ENCODE peak calls at places on chromosomes 16 and 17, in six cellular contexts. B, G, A, P, C and V are unnamed samples.

GRCh38 chr17:10149573-10150399 is 48.6 kb downstream of the GAS7 start:
- DNase-seq in B (no peak), A (peak; percentile 68), C (no peak), P (peak; percentile 18), G (peak; percentile 86), V (no peak)

GRCh38 chr16:30785126-30786106 is 1.6 kb downstream of the ZNF629 start:
- DNase-seq in A (no peak), B (no peak), C (no peak), G (no peak), P (no peak), V (no peak)

GRCh38 chr17:44608732-44609435 is 47.4 kb upstream of the MEIOC start:
- DNase-seq in A (no peak), C (peak; percentile 68), G (no peak), P (no peak), B (peak; percentile 69), V (no peak)

GRCh38 chr17:62627904-62628603 is 584 bp downstream of the MRC2 start:
- DNase-seq in G (peak; percentile 74), A (no peak), P (peak; percentile 40), B (peak; percentile 91), C (no peak), V (peak; percentile 55)

GRCh38 chr17:60391419-60392041 is 403 bp downstream of the USP32 start:
- DNase-seq in C (no peak), A (no peak), P (no peak), G (no peak), B (no peak), V (peak; percentile 85)

GRCh38 chr17:16352303-16352837 is 899 bp downstream of the CENPV start:
- DNase-seq in P (peak; percentile 62), G (peak; percentile 30), C (peak; percentile 78), A (no peak), B (peak; percentile 79), V (peak; percentile 63)

GRCh38 chr17:39923836-39924690 is 3.3 kb downstream of the ORMDL3 start:
- DNase-seq in A (no peak), P (no peak), G (peak; percentile 49), C (peak; percentile 97), B (no peak), V (no peak)

GRCh38 chr17:27247071-27247957 is 46.6 kb upstream of the WSB1 start:
- DNase-seq in P (no peak), C (peak; percentile 89), B (no peak), G (peak; percentile 85), A (no peak), V (peak; percentile 95)

GRCh38 chr17:1829189-1829578 is 518 bp downstream of the SMYD4 start:
- DNase-seq in B (no peak), C (peak; percentile 13), P (no peak), A (no peak), G (no peak), V (peak; percentile 52)

GRCh38 chr17:2222301-2222700 is 81.3 kb downstream of the SMG6 start:
- DNase-seq in P (no peak), C (no peak), G (no peak), A (no peak), B (no peak), V (no peak)

GRCh38 chr16:55370762-55371482 is 46.9 kb downstream of the IRX6 start:
- DNase-seq in A (no peak), P (peak; percentile 19), C (peak; percentile 7), G (peak; percentile 8), B (peak; percentile 71), V (peak; percentile 9)

GRCh38 chr17:49290690-49291326 is 60.2 kb upstream of the PHOSPHO1 start:
- DNase-seq in G (peak; percentile 42), A (no peak), B (peak; percentile 50), P (peak; percentile 57), C (peak; percentile 28), V (peak; percentile 62)

GRCh38 chr17:19703776-19704371 is 12.5 kb downstream of the SLC47A2 start:
- DNase-seq in A (no peak), B (peak; percentile 72), G (no peak), C (peak; percentile 80), P (no peak), V (no peak)

GRCh38 chr17:7132511-7133094 is 18.0 kb upstream of the ASGR2 start:
- DNase-seq in G (no peak), A (peak; percentile 84), B (no peak), C (peak; percentile 61), P (no peak), V (no peak)

GRCh38 chr17:31320791-31321190 is 631 bp downstream of the EVI2A start:
- DNase-seq in A (no peak), C (no peak), G (peak; percentile 37), P (no peak), B (peak; percentile 10), V (no peak)

GRCh38 chr17:21573961-21574610 is 118.2 kb upstream of the KCNJ18 start:
- DNase-seq in B (peak; percentile 81), P (peak; percentile 11), A (no peak), C (no peak), G (peak; percentile 68), V (no peak)

GRCh38 chr17:17749025-17749772 is 67.9 kb downstream of the RAI1 start:
- DNase-seq in A (no peak), C (no peak), G (no peak), P (no peak), B (peak; percentile 81), V (no peak)

GRCh38 chr16:73054732-73055481 is 7.0 kb upstream of the ZFHX3 start:
- DNase-seq in A (no peak), C (peak; percentile 73), G (peak; percentile 77), P (no peak), B (peak; percentile 45), V (no peak)

GRCh38 chr16:85349413-85350145 is 237.3 kb upstream of the CIBAR2 start:
- DNase-seq in P (no peak), C (no peak), G (no peak), A (no peak), B (peak; percentile 85), V (no peak)
- TF ChIP-seq SMC3 in P (no peak), C (no peak), G (no peak), A (no peak), B (no peak), V (no peak)

GRCh38 chr16:3346041-3346440 is 9.6 kb upstream of the OR2C1 start:
- DNase-seq in C (no peak), B (no peak), G (no peak), A (no peak), P (no peak), V (no peak)
- TF ChIP-seq SMC3 in C (no peak), B (no peak), G (no peak), A (no peak), P (no peak), V (no peak)

GRCh38 chr17:72479113-72479512 is 358.3 kb downstream of the SOX9 start:
- DNase-seq in A (no peak), G (no peak), P (no peak), B (no peak), C (peak; percentile 47), V (no peak)
- TF ChIP-seq SMC3 in A (peak; percentile 42), G (no peak), P (no peak), B (peak; percentile 15), C (peak; percentile 85), V (peak; percentile 33)

GRCh38 chr17:57946798-57947358 is 8.3 kb downstream of the CUEDC1 start:
- DNase-seq in P (peak; percentile 46), C (peak; percentile 80), A (peak; percentile 73), G (peak; percentile 78), B (no peak), V (peak; percentile 83)
- TF ChIP-seq SMC3 in P (no peak), C (no peak), A (peak; percentile 15), G (no peak), B (no peak), V (no peak)

DNA sequence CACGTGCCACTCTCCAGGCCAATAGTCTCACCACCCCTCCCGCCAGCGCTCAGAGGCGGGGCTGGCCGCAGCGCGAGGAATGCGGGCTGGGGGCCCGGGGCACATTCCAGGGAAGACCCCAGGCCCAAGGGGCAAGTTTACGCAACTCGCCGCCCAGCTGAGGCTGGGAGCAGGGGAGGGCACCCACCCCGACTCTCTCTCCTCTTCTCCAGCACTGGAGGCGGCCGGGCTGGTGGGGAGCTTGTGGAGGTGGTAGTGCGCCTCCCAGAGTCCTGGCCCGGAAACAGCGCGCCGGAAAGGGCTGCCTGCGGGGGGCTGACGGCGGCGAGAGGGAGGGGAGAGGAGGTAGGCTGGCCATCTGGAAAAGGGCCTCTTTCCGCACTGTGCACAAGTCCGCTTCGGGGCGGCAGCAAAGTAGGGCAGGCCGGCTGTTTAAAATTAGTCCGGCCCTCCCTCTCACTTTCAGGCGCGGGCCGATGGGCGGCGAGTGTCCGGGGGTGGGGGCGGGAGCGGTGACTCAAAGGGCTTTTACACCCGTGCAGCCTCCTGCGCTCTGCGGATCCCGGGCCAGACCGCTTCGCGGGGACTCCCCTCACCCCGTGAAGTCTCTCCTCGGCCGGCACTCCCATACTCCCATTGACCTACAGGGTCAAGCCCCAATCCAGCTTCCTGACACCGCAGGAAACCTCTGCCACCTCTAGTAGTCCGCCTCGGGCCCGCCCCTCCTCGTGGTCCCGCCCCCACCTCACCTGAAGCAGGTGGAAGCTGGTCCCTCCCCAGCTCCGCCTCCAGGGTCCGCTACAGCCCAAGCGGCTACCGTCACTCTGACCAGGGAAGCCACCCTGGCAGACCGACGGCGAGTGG is 968 bp downstream of the FHOD1 start:
- DNase-seq in G (peak; percentile 85), P (peak; percentile 87), B (peak; percentile 91), A (no peak), C (peak; percentile 87), V (peak; percentile 79)
- TF ChIP-seq SMC3 in G (no peak), P (no peak), B (no peak), A (peak; percentile 13), C (no peak), V (peak; percentile 30)